ENCODE peak calls at places on chromosome 11, in four cellular contexts. Q is bronchial epithelial cell, P is HCT116, Y is dorsolateral prefrontal cortex. O is an unnamed sample.

GRCh38 chr11:114233755-114234154 is 62.4 kb upstream of the NNMT start:
- DNase-seq in Y (no peak), P (no peak), Q (peak), O (no peak)

GRCh38 chr11:128476729-128477128 is 110.6 kb downstream of the ETS1 start:
- DNase-seq in Y (no peak), Q (peak), P (no peak), O (no peak)

GRCh38 chr11:47899801-47900200 is 51.7 kb upstream of the NUP160 start:
- DNase-seq in Y (no peak), Q (no peak), P (no peak), O (no peak)

GRCh38 chr11:14443642-14444041 is 56.0 kb downstream of the COPB1 start:
- DNase-seq in P (no peak), Q (peak), Y (no peak), O (no peak)

GRCh38 chr11:131763193-131763890 is 392.9 kb downstream of the NTM start:
- DNase-seq in Q (no peak), P (no peak), Y (no peak), O (no peak)

GRCh38 chr11:76799061-76799804 is 16.1 kb downstream of the TSKU start:
- DNase-seq in Y (peak), Q (peak), P (no peak), O (peak)

GRCh38 chr11:87421422-87421821 is 383.7 kb downstream of the TMEM135 start:
- DNase-seq in P (peak), Y (peak), Q (peak), O (no peak)

GRCh38 chr11:12019867-12020416 is 11.5 kb upstream of the DKK3 start:
- DNase-seq in Q (no peak), Y (no peak), P (no peak), O (no peak)

GRCh38 chr11:81237139-81237538 is 1496.5 kb downstream of the FAM181B start:
- DNase-seq in Q (peak), P (no peak), Y (no peak), O (no peak)

GRCh38 chr11:76205252-76206076 is 838 bp downstream of the WNT11 start:
- DNase-seq in P (no peak), Q (no peak), Y (no peak), O (no peak)

GRCh38 chr11:76665921-76666351 is 4.6 kb downstream of the LRRC32 start:
- DNase-seq in Y (no peak), Q (no peak), P (no peak), O (no peak)

GRCh38 chr11:131666617-131667016 is 296.2 kb downstream of the NTM start:
- DNase-seq in Q (no peak), Y (no peak), P (no peak), O (no peak)

GRCh38 chr11:1219836-1220810 is 2.7 kb upstream of the MUC5B start:
- DNase-seq in Y (no peak), Q (no peak), P (no peak), O (no peak)

GRCh38 chr11:69472766-69473519 is 8.5 kb upstream of the LINC01488 start:
- DNase-seq in Q (no peak), P (no peak), Y (no peak), O (no peak)

GRCh38 chr11:112302226-112302868 is 41.7 kb upstream of the PLET1 start:
- DNase-seq in Y (no peak), P (no peak), Q (no peak), O (no peak)

GRCh38 chr11:59284773-59285129 is 72.0 kb upstream of the MPEG1 start:
- DNase-seq in P (no peak), Y (no peak), Q (no peak), O (no peak)
- TF ChIP-seq CTCF in P (no peak), Y (no peak), Q (no peak), O (peak)

GRCh38 chr11:116072776-116073175 is 568.6 kb upstream of the CADM1 start:
- DNase-seq in Y (no peak), P (no peak), Q (no peak), O (no peak)
- TF ChIP-seq CTCF in Y (no peak), P (peak), Q (no peak), O (peak)

GRCh38 chr11:115518983-115519382 is 14.8 kb upstream of the CADM1 start:
- DNase-seq in P (no peak), Q (no peak), Y (no peak), O (no peak)
- TF ChIP-seq CTCF in P (no peak), Q (no peak), Y (no peak), O (no peak)

GRCh38 chr11:82701847-82702520 is 31.7 kb downstream of the FAM181B start:
- DNase-seq in Y (no peak), Q (peak), P (peak), O (no peak)
- TF ChIP-seq CTCF in Y (peak), Q (peak), P (peak), O (peak)

O was measured in osteocyte.